ENCODE peak calls at places on chromosomes 3 and 15, in four cellular contexts. F is Ammon's horn, D is NCI-H1694, I is progenitor cell of endocrine pancreas. Q is an unnamed sample.

GRCh38 chr15:44298878-44299277 is 10.4 kb downstream of the GOLM2 start:
- DNase-seq in F (no peak), I (no peak), D (no peak), Q (no peak)

GRCh38 chr3:20480771-20481170 is 294.8 kb upstream of the SGO1 start:
- DNase-seq in D (no peak), I (no peak), F (no peak), Q (no peak)

GRCh38 chr3:178454714-178455113 is 81.5 kb upstream of the KCNMB2 start:
- DNase-seq in I (no peak), D (no peak), F (peak; percentile 17), Q (no peak)

GRCh38 chr15:84108725-84109124 is 126.8 kb upstream of the GOLGA6L4 start:
- DNase-seq in F (peak; percentile 14), D (no peak), I (no peak), Q (no peak)

GRCh38 chr15:42375252-42375651 is 16.0 kb downstream of the CAPN3 start:
- DNase-seq in F (no peak), D (no peak), I (no peak), Q (no peak)

GRCh38 chr3:58627580-58627894 is 39.0 kb downstream of the FAM3D start:
- DNase-seq in D (no peak), I (no peak), F (no peak), Q (no peak)

GRCh38 chr3:159624616-159625015 is 364.0 kb upstream of the IL12A start:
- DNase-seq in D (no peak), I (no peak), F (no peak), Q (no peak)

GRCh38 chr3:174101244-174101643 is 703.7 kb downstream of the NLGN1 start:
- DNase-seq in I (no peak), D (no peak), F (no peak), Q (no peak)

GRCh38 chr15:31276596-31277298 is 49.9 kb upstream of the KLF13 start:
- DNase-seq in F (peak; percentile 2), I (no peak), D (peak; percentile 50), Q (peak; percentile 93)

Q was measured in DMS 273 treated with DMSO at 0.1 percent for 48 hours.